ENCODE peak calls at places on chromosomes 2 and 18, in five cellular contexts. K is endothelial cell of umbilical vein, C is breast epithelium, L is vagina, O is stomach. M is an unnamed sample.
A peak's percentile ranks its signal among the peaks of the same experiment; 100 is the strongest.

GRCh38 chr2:3204031-3204430 is 173.6 kb downstream of the EIPR1 start:
- DNase-seq in K (no peak), C (no peak), L (no peak), O (no peak), M (no peak)

GRCh38 chr18:7059276-7059675 is 58.3 kb downstream of the LAMA1 start:
- DNase-seq in K (no peak), C (no peak), L (no peak), O (no peak), M (no peak)

GRCh38 chr2:239693330-239693729 is 292.5 kb upstream of the HDAC4 start:
- DNase-seq in K (no peak), C (no peak), L (peak; percentile 22), O (no peak), M (no peak)

GRCh38 chr2:16382451-16382850 is 283.2 kb downstream of the CYRIA start:
- DNase-seq in K (no peak), C (no peak), L (no peak), O (no peak), M (no peak)

GRCh38 chr2:5696351-5696740 is 4.2 kb downstream of the SOX11 start:
- DNase-seq in K (no peak), C (no peak), L (peak; percentile 20), O (no peak), M (no peak)

GRCh38 chr2:74577448-74577847 is 22.9 kb downstream of the DOK1 start:
- DNase-seq in K (no peak), C (no peak), L (no peak), O (no peak), M (no peak)

GRCh38 chr2:165357758-165358157 is 111.7 kb upstream of the CSRNP3 start:
- DNase-seq in K (peak; percentile 53), C (no peak), L (no peak), O (no peak), M (no peak)

GRCh38 chr2:166230024-166230723 is 102.4 kb upstream of the SCN1A start:
- DNase-seq in K (peak; percentile 57), C (no peak), L (no peak), O (no peak), M (no peak)

GRCh38 chr2:163612332-163612731 is 123.5 kb downstream of the FIGN start:
- DNase-seq in K (no peak), C (no peak), L (no peak), O (no peak), M (no peak)

GRCh38 chr2:17115042-17115441 is 403.2 kb downstream of the RAD51AP2 start:
- DNase-seq in K (no peak), C (no peak), L (no peak), O (no peak), M (no peak)

GRCh38 chr2:239269173-239269865 is 131.5 kb downstream of the HDAC4 start:
- DNase-seq in K (no peak), C (no peak), L (no peak), O (peak; percentile 57), M (peak; percentile 60)

GRCh38 chr2:235378944-235379343 is 114.9 kb upstream of the AGAP1 start:
- DNase-seq in K (no peak), C (no peak), L (no peak), O (no peak), M (no peak)

GRCh38 chr2:45312275-45312674 is 298.8 kb downstream of the SRBD1 start:
- DNase-seq in K (no peak), C (no peak), L (no peak), O (no peak), M (no peak)

GRCh38 chr18:31942999-31943894 is at the start of gene TRAPPC8:
- DNase-seq in K (peak; percentile 98), C (peak; percentile 98), L (peak; percentile 99), O (peak; percentile 99), M (peak; percentile 99)
- TF ChIP-seq CTCF in K (no peak), C (no peak), L (no peak), O (no peak), M (no peak)

DNA sequence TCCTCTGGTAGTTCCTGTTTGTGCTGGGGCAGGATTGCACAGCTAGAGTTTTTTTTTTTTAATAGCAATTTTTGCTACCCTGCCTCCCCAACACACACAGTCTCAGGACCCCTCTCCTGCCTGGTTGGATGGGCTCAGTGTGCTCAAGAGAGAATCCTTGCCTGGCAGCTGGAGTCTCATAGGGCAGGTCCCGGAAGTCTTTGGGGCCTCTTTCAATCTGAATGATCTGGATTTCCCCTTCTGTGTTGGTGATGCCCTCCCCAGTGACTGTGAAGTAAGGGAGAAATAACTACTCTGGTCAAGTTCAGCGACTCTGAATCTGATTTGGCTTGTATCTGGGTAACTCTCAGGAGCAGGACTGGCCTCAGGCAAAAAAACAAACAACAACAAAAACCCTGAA is 220.6 kb upstream of the LRRTM1 start:
- DNase-seq in K (no peak), C (no peak), L (no peak), O (no peak), M (no peak)
- TF ChIP-seq POLR2A in K (no peak), C (no peak), L (no peak), O (no peak), M (no peak)

GRCh38 chr2:60552851-60553495 is 481 bp downstream of the BCL11A start:
- DNase-seq in K (no peak), C (no peak), L (no peak), O (no peak), M (no peak)

GRCh38 chr2:60550151-60550983 is 3.1 kb downstream of the BCL11A start:
- DNase-seq in K (peak; percentile 52), C (peak; percentile 66), L (no peak), O (peak; percentile 79), M (peak; percentile 87)

GRCh38 chr2:60552096-60552850 is 1.2 kb downstream of the BCL11A start:
- DNase-seq in K (peak; percentile 8), C (no peak), L (no peak), O (no peak), M (no peak)

GRCh38 chr2:60550984-60551240 is 2.5 kb downstream of the BCL11A start:
- DNase-seq in K (no peak), C (no peak), L (no peak), O (no peak), M (no peak)

DNA sequence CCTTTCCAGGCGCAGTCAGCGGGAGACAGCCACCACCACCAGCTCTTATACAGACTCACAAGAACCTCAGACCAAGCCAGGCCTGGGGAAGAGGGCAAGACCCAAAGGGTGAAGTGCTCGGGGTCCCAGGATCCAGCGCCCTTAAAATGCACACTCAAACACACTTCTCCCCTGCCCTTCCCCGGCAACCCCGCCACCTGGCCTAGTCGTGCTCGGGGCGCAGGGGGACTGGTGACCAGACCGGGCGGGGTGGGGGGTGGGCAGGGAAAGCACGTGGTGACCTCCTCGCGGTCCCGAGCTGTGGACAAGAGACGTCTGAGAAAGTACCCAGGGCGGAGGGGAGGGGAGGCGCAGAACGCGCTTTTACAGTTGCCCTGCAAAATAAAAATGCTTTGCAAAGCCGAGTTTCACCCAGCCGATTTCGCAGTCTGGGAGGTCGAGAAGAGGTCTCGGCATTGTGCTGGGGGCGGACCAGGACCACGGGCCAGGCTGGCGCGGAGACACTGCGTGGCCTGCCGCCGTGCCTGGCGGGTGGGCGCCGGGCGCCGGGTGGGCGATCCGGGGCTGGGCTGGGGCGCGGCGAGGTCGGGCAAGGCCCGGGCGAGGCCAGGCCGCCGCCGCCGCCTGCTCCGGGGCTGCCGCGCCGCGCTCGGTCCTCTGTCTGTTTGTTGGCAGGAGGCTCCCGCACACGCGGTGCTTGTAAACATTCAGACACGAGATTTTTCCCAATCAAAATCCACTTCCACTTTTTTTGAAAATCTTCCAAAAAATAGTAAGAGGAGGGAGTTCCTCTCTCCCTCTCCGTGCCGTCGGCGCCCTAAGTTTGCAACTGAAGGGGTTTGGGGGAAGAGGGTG is 2.0 kb downstream of the BCL11A start:
- DNase-seq in K (no peak), C (no peak), L (no peak), O (peak; percentile 55), M (peak; percentile 57)
- TF ChIP-seq POLR2AphosphoS5 in K (no peak), C (no peak), L (no peak), O (no peak), M (no peak)

DNA sequence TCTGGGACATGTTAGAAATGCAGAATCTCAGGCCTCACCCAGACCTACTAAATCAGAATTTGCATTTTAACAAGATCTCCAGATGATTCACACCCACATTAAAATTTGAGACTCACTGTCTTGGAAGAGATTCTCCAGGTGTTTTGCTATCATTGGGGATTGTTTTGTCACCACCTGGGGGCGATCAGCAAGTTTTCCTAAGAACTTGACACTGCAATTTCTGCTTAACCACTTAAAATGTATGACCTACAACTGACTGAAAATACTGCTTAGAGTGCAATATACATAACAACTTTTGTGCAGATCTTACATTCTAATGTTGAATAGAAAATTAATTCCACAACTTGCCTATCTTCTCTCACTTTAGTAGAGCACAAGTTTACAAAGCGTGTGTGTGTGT is 18.9 kb upstream of the ITGA4 start:
- DNase-seq in K (no peak), C (no peak), L (no peak), O (no peak), M (peak; percentile 13)
- TF ChIP-seq CTCF in K (no peak), C (no peak), L (no peak), O (no peak), M (no peak)

GRCh38 chr18:35971661-35972196 is 750 bp upstream of the RMP24 start:
- DNase-seq in K (no peak), C (no peak), L (no peak), O (no peak), M (peak; percentile 14)

GRCh38 chr18:35974181-35974580 is 1.7 kb downstream of the RMP24 start:
- DNase-seq in K (no peak), C (no peak), L (no peak), O (no peak), M (no peak)

GRCh38 chr18:35969676-35970075 is 2.8 kb upstream of the RMP24 start:
- DNase-seq in K (no peak), C (no peak), L (no peak), O (no peak), M (no peak)

GRCh38 chr18:35973650-35974049 is 1.2 kb downstream of the RMP24 start:
- DNase-seq in K (no peak), C (no peak), L (no peak), O (no peak), M (no peak)

DNA sequence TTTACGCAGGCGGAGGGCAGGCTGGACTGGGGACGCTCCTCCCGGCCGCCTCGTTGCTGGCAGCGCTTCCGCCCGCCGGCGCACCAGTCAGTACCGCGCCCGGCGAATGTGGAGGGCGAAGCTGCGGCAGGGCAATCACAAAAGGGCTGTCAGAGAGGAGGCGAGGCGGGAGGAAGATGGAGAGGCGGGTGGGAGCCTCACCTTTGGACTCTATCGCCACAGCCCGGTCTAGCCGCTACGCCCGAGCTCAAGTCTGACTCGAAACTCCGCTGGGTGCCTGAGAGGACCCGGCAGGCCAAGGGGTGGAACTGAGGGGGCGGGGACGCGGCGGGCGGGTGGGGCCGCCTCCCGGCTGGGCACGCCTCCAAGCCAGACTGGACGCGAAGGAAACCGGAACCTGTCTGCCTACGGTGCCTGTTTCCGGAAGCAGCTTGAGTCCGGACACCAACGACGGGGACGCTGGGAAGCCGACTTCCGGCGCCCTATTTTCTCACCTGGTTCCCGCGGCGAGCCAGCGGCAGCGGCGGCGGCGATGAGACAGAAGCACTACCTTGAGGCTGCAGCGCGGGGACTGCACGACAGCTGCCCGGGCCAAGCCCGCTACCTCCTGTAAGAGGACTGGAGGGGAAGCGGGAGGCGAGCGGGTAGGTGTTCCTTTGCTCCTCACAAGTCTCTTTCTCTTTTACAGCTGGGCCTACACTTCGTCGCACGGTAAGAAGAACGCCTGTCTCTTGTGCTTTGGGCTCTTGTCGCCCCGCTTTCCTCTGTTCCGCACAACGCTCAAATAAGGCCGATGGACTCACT is at the start of gene RMP24:
- DNase-seq in K (peak; percentile 89), C (peak; percentile 95), L (peak; percentile 96), O (peak; percentile 97), M (peak; percentile 96)
- TF ChIP-seq POLR2A in K (peak; percentile 78), C (no peak), L (no peak), O (no peak), M (peak; percentile 74)

GRCh38 chr2:179171371-179171770 is 93.3 kb downstream of the SESTD1 start:
- DNase-seq in K (no peak), C (no peak), L (no peak), O (no peak), M (no peak)
- TF ChIP-seq POLR2AphosphoS5 in K (no peak), C (no peak), L (no peak), O (no peak), M (peak; percentile 42)